ENCODE peak calls at places on chromosomes 6 and 20, in four cellular contexts. K, P, C and Q are unnamed samples.

GRCh38 chr20:51346686-51347485 is 195.6 kb downstream of the NFATC2 start:
- DNase-seq in K (no peak), P (peak), C (no peak), Q (peak)

GRCh38 chr20:14829897-14830296 is 492.5 kb upstream of the FLRT3 start:
- DNase-seq in K (peak), P (no peak), C (no peak), Q (no peak)

GRCh38 chr6:159871911-159872310 is 18.9 kb upstream of the MAS1 start:
- DNase-seq in K (no peak), P (peak), C (no peak), Q (no peak)

GRCh38 chr6:53752856-53753255 is 41.9 kb upstream of the LRRC1 start:
- DNase-seq in K (no peak), P (peak), C (no peak), Q (no peak)

GRCh38 chr6:42744351-42744890 is 1.5 kb downstream of the TBCC start:
- DNase-seq in K (no peak), P (no peak), C (no peak), Q (no peak)

GRCh38 chr6:108767418-108768175 is 80.6 kb upstream of the ARMC2 start:
- DNase-seq in K (no peak), P (no peak), C (no peak), Q (no peak)

GRCh38 chr6:43702522-43703440 is 15.2 kb upstream of the MRPS18A start:
- DNase-seq in K (peak), P (peak), C (peak), Q (peak)

GRCh38 chr20:8076505-8077498 is 55.3 kb upstream of the PLCB1 start:
- DNase-seq in K (no peak), P (peak), C (no peak), Q (no peak)

GRCh38 chr20:17806739-17807441 is 107.1 kb downstream of the BANF2 start:
- DNase-seq in K (no peak), P (peak), C (no peak), Q (peak)

GRCh38 chr20:32438331-32438858 is 80.3 kb downstream of the ASXL1 start:
- DNase-seq in K (no peak), P (no peak), C (no peak), Q (no peak)

GRCh38 chr6:72913797-72914196 is 291.9 kb downstream of the KCNQ5 start:
- DNase-seq in K (no peak), P (no peak), C (no peak), Q (no peak)

GRCh38 chr6:21764989-21765388 is 171.4 kb downstream of the SOX4 start:
- DNase-seq in K (no peak), P (no peak), C (no peak), Q (no peak)

GRCh38 chr20:34637245-34638185 is 39.4 kb downstream of the PIGU start:
- DNase-seq in K (no peak), P (peak), C (no peak), Q (no peak)

GRCh38 chr6:85484941-85485340 is 35.1 kb downstream of the NT5E start:
- DNase-seq in K (no peak), P (no peak), C (no peak), Q (no peak)

GRCh38 chr6:35036059-35036827 is 104.9 kb downstream of the TCP11 start:
- DNase-seq in K (no peak), P (no peak), C (no peak), Q (no peak)

GRCh38 chr20:47995661-47996060 is 210.4 kb upstream of the SULF2 start:
- DNase-seq in K (no peak), P (no peak), C (no peak), Q (no peak)

GRCh38 chr6:122789862-122790739 is 1.0 kb downstream of the SMPDL3A start:
- DNase-seq in K (peak), P (peak), C (no peak), Q (no peak)

GRCh38 chr6:13763740-13764381 is 50.5 kb downstream of the MCUR1 start:
- DNase-seq in K (no peak), P (no peak), C (no peak), Q (no peak)

GRCh38 chr6:144340541-144341371 is 55.6 kb downstream of the UTRN start:
- DNase-seq in K (no peak), P (no peak), C (no peak), Q (no peak)

GRCh38 chr20:6492396-6493055 is 275.0 kb upstream of the BMP2 start:
- DNase-seq in K (peak), P (peak), C (no peak), Q (no peak)

GRCh38 chr6:37725967-37726366 is 28.3 kb upstream of the MDGA1 start:
- DNase-seq in K (no peak), P (peak), C (no peak), Q (peak)

GRCh38 chr6:47153066-47153755 is 111.1 kb upstream of the ADGRF1 start:
- DNase-seq in K (no peak), P (peak), C (no peak), Q (no peak)

GRCh38 chr20:6381887-6382286 is 259.1 kb upstream of the FERMT1 start:
- DNase-seq in K (no peak), P (peak), C (no peak), Q (no peak)

GRCh38 chr20:14853079-14853478 is 515.7 kb upstream of the FLRT3 start:
- DNase-seq in K (peak), P (no peak), C (no peak), Q (no peak)

GRCh38 chr20:53152228-53152627 is 180.1 kb downstream of the TSHZ2 start:
- DNase-seq in K (no peak), P (no peak), C (no peak), Q (no peak)

GRCh38 chr6:136031982-136032381 is 180.5 kb downstream of the PDE7B start:
- DNase-seq in K (no peak), P (peak), C (no peak), Q (peak)

GRCh38 chr6:22667855-22668254 is 98.5 kb downstream of the HDGFL1 start:
- DNase-seq in K (no peak), P (no peak), C (no peak), Q (no peak)

GRCh38 chr6:167103041-167103816 is 19.7 kb upstream of the CCR6 start:
- DNase-seq in K (no peak), P (no peak), C (no peak), Q (no peak)

GRCh38 chr6:46746691-46747090 is at the start of gene ANKRD66:
- DNase-seq in K (no peak), P (no peak), C (no peak), Q (no peak)